ENCODE peak calls at places on chromosomes 11 and 22, in eight cellular contexts. One of them, this sample, is unnamed.

GRCh38 chr11:46738887-46739286 is 19.9 kb downstream of the F2 start:
- DNase-seq in nephron progenitor cell: no peak
- DNase-seq in GM13976: no peak
- DNase-seq in foreskin fibroblast: no peak
- DNase-seq in lower leg skin: peak
- DNase-seq in GM20000: no peak
- DNase-seq in testis: no peak
- DNase-seq in fibroblast of the aortic adventitia: no peak
- DNase-seq in this sample: no peak

GRCh38 chr11:75582935-75583709 is 21.1 kb downstream of the SERPINH1 start:
- DNase-seq in fibroblast of the aortic adventitia: peak
- DNase-seq in foreskin fibroblast: peak
- DNase-seq in GM13976: peak
- DNase-seq in GM20000: peak
- DNase-seq in nephron progenitor cell: peak
- DNase-seq in lower leg skin: peak
- DNase-seq in testis: peak
- DNase-seq in this sample: no peak

GRCh38 chr11:83528877-83529276 is 242.7 kb upstream of the CCDC90B start:
- DNase-seq in foreskin fibroblast: no peak
- DNase-seq in lower leg skin: no peak
- DNase-seq in testis: no peak
- DNase-seq in GM13976: no peak
- DNase-seq in fibroblast of the aortic adventitia: no peak
- DNase-seq in nephron progenitor cell: no peak
- DNase-seq in GM20000: no peak
- DNase-seq in this sample: no peak

GRCh38 chr22:37636186-37636948 is 3.1 kb upstream of the SH3BP1 start:
- DNase-seq in nephron progenitor cell: no peak
- DNase-seq in lower leg skin: no peak
- DNase-seq in foreskin fibroblast: peak
- DNase-seq in GM20000: no peak
- DNase-seq in fibroblast of the aortic adventitia: peak
- DNase-seq in testis: no peak
- DNase-seq in GM13976: no peak
- DNase-seq in this sample: no peak

GRCh38 chr11:131632971-131633370 is 262.6 kb downstream of the NTM start:
- DNase-seq in GM13976: no peak
- DNase-seq in lower leg skin: no peak
- DNase-seq in GM20000: no peak
- DNase-seq in foreskin fibroblast: no peak
- DNase-seq in nephron progenitor cell: no peak
- DNase-seq in fibroblast of the aortic adventitia: no peak
- DNase-seq in testis: no peak
- DNase-seq in this sample: no peak

GRCh38 chr22:49660794-49661781 is 166.6 kb downstream of the BRD1 start:
- DNase-seq in lower leg skin: peak
- DNase-seq in testis: no peak
- DNase-seq in foreskin fibroblast: no peak
- DNase-seq in GM20000: no peak
- DNase-seq in nephron progenitor cell: no peak
- DNase-seq in GM13976: no peak
- DNase-seq in fibroblast of the aortic adventitia: no peak
- DNase-seq in this sample: no peak

GRCh38 chr11:125426818-125427528 is 69.1 kb downstream of the FEZ1 start:
- DNase-seq in fibroblast of the aortic adventitia: no peak
- DNase-seq in GM13976: no peak
- DNase-seq in testis: no peak
- DNase-seq in nephron progenitor cell: no peak
- DNase-seq in lower leg skin: no peak
- DNase-seq in foreskin fibroblast: no peak
- DNase-seq in GM20000: no peak
- DNase-seq in this sample: no peak

GRCh38 chr22:33891992-33892391 is 28.3 kb downstream of the LARGE1 start:
- DNase-seq in nephron progenitor cell: no peak
- DNase-seq in foreskin fibroblast: no peak
- DNase-seq in lower leg skin: no peak
- DNase-seq in GM13976: no peak
- DNase-seq in testis: no peak
- DNase-seq in GM20000: no peak
- DNase-seq in fibroblast of the aortic adventitia: no peak
- DNase-seq in this sample: no peak

GRCh38 chr11:898160-898517 is 12.5 kb downstream of the CHID1 start:
- DNase-seq in testis: peak
- DNase-seq in GM13976: no peak
- DNase-seq in foreskin fibroblast: peak
- DNase-seq in GM20000: no peak
- DNase-seq in lower leg skin: no peak
- DNase-seq in fibroblast of the aortic adventitia: peak
- DNase-seq in nephron progenitor cell: peak
- DNase-seq in this sample: no peak
- TF ChIP-seq CTCF in testis: no peak
- TF ChIP-seq CTCF in GM13976: no peak
- TF ChIP-seq CTCF in foreskin fibroblast: peak
- TF ChIP-seq CTCF in GM20000: no peak
- TF ChIP-seq CTCF in lower leg skin: no peak
- TF ChIP-seq CTCF in fibroblast of the aortic adventitia: peak
- TF ChIP-seq CTCF in nephron progenitor cell: peak
- TF ChIP-seq CTCF in this sample: peak

GRCh38 chr11:20403059-20403458 is 15.5 kb downstream of the PRMT3 start:
- DNase-seq in nephron progenitor cell: no peak
- DNase-seq in lower leg skin: no peak
- DNase-seq in testis: no peak
- DNase-seq in foreskin fibroblast: no peak
- DNase-seq in fibroblast of the aortic adventitia: no peak
- DNase-seq in GM13976: no peak
- DNase-seq in GM20000: no peak
- DNase-seq in this sample: no peak

GRCh38 chr11:20399498-20399897 is 12.0 kb downstream of the PRMT3 start:
- DNase-seq in GM13976: no peak
- DNase-seq in nephron progenitor cell: no peak
- DNase-seq in testis: no peak
- DNase-seq in foreskin fibroblast: no peak
- DNase-seq in fibroblast of the aortic adventitia: no peak
- DNase-seq in GM20000: no peak
- DNase-seq in lower leg skin: no peak
- DNase-seq in this sample: no peak

DNA sequence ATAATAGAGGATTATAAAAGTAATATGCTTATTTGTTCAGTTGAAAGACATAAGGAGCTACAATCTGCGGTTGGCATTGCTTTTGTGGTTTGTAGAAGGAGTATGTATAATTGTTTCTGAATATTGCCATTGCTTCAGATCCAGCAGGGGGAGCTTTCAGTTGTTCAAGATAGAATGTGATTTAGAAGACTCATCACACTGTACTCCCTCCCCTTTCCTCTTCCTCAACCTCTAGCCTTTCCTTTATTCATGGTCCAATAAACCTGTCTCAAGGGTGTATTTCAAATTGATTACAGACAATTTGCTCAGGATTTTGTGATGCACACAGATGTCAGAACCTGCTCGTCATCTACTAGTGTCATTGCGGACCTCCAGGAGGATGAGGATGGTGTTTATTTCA is 9.8 kb downstream of the PRMT3 start:
- DNase-seq in testis: peak
- DNase-seq in foreskin fibroblast: peak
- DNase-seq in nephron progenitor cell: peak
- DNase-seq in GM20000: peak
- DNase-seq in GM13976: peak
- DNase-seq in fibroblast of the aortic adventitia: peak
- DNase-seq in lower leg skin: no peak
- DNase-seq in this sample: no peak
- TF ChIP-seq CTCF in testis: no peak
- TF ChIP-seq CTCF in foreskin fibroblast: peak
- TF ChIP-seq CTCF in nephron progenitor cell: peak
- TF ChIP-seq CTCF in GM20000: peak
- TF ChIP-seq CTCF in GM13976: peak
- TF ChIP-seq CTCF in fibroblast of the aortic adventitia: peak
- TF ChIP-seq CTCF in lower leg skin: no peak
- TF ChIP-seq CTCF in this sample: peak

GRCh38 chr11:61509058-61510029 is 795 bp downstream of the LRRC10B start:
- DNase-seq in testis: peak
- DNase-seq in lower leg skin: no peak
- DNase-seq in GM20000: peak
- DNase-seq in foreskin fibroblast: peak
- DNase-seq in fibroblast of the aortic adventitia: peak
- DNase-seq in nephron progenitor cell: peak
- DNase-seq in GM13976: peak
- DNase-seq in this sample: peak
- TF ChIP-seq CTCF in testis: peak
- TF ChIP-seq CTCF in lower leg skin: no peak
- TF ChIP-seq CTCF in GM20000: peak
- TF ChIP-seq CTCF in foreskin fibroblast: peak
- TF ChIP-seq CTCF in fibroblast of the aortic adventitia: peak
- TF ChIP-seq CTCF in nephron progenitor cell: peak
- TF ChIP-seq CTCF in GM13976: peak
- TF ChIP-seq CTCF in this sample: peak

DNA sequence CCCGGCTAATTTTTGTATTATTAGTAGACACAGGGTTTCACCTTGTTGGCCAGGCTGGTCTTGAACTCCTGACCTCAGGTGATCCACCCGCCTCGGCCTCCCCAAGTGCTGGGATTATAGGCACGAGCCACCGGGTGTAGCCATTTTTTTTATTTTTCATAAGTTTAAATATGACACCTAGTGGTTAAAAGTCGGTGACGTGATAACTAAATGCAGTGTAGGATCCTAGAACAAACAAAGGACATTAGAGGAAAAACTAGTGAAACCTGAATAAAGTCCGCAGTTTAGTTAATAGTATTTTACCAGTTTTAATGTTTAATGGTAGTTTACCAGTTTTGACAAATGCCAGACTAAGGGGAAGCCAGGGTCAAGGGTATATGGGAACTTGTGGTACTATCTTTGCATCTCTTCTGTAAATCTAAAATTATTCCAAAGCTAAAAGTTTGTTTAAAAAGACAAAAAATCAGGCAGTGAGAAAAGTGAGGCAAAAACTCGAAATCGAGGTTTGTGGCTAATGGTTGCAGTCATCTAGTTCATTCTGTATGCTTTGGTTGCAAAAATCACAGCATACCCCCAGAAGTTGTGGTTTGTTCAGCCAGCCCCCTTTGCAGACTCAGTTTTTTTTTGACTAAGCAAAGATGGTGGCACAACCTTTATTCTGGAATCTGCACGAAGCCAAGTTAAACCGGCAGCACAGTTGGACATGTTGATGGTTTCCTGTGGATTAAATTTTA is 29.6 kb downstream of the TOM1 start:
- DNase-seq in GM20000: no peak
- DNase-seq in testis: no peak
- DNase-seq in GM13976: no peak
- DNase-seq in foreskin fibroblast: no peak
- DNase-seq in lower leg skin: no peak
- DNase-seq in fibroblast of the aortic adventitia: no peak
- DNase-seq in nephron progenitor cell: no peak
- DNase-seq in this sample: no peak
- TF ChIP-seq CTCF in GM20000: no peak
- TF ChIP-seq CTCF in testis: no peak
- TF ChIP-seq CTCF in GM13976: no peak
- TF ChIP-seq CTCF in foreskin fibroblast: no peak
- TF ChIP-seq CTCF in lower leg skin: no peak
- TF ChIP-seq CTCF in fibroblast of the aortic adventitia: no peak
- TF ChIP-seq CTCF in nephron progenitor cell: no peak
- TF ChIP-seq CTCF in this sample: no peak

DNA sequence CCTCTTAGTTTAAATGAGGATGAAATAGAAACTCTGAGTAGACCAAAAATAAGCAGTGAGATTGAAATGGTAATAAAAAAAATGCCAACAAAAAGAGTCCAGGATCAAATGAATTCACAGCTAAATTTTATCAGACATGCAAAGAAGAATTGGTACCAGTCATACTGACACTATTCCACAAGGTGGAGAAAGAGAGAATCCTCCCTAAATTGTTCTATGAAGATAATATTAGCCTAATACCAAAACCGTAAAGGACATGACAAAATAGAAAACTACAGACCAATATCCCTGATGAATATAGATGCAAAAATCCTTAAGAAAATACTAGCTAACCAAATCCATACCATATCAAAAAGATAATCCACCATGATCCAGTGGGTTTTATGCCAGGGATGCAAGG is 169.8 kb upstream of the CHORDC1 start:
- DNase-seq in GM20000: no peak
- DNase-seq in GM13976: no peak
- DNase-seq in testis: no peak
- DNase-seq in nephron progenitor cell: no peak
- DNase-seq in fibroblast of the aortic adventitia: no peak
- DNase-seq in foreskin fibroblast: no peak
- DNase-seq in lower leg skin: no peak
- DNase-seq in this sample: no peak
- TF ChIP-seq CTCF in GM20000: no peak
- TF ChIP-seq CTCF in GM13976: no peak
- TF ChIP-seq CTCF in testis: no peak
- TF ChIP-seq CTCF in nephron progenitor cell: no peak
- TF ChIP-seq CTCF in fibroblast of the aortic adventitia: no peak
- TF ChIP-seq CTCF in foreskin fibroblast: no peak
- TF ChIP-seq CTCF in lower leg skin: no peak
- TF ChIP-seq CTCF in this sample: no peak

DNA sequence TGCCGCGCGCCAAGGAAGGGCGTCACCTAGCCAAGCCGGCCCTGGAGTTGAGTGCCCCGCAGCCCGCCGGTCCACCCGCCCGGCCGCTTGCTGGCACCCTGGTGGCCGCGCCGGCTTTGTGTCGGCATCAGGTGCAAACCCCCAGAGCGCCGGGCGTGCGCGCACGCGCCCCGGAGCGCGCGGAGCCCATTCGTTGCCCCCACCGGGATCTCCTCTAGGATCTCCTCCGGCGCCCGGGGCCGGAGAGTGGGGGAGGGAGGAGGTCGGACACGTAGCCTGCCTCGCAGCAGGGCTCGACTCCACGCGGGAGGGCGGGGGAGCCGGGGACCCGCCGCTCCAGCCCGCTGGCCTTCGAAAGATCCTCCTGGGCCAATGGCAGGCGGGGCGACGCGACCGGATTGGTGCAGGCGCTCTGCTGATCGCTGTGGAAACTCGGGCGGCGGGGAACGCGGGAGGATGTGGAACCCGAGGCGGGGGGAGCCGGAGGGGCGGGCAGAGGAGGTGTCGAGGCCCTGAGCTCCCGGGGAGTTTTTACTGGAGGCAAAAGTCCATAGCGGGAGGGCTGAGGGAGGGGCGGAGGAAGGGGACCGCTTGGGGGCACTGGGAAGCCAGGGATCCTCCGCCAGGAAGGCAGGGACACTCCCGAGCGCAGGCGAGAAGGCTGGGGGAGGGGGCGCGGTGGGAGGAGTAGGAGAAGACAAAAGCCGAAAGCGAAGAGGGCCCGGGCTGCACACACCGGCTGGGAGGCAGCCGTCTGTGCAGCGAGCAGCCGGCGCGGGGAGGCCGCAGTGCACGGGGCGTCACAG is at the start of gene FADS2:
- DNase-seq in GM13976: peak
- DNase-seq in nephron progenitor cell: peak
- DNase-seq in fibroblast of the aortic adventitia: peak
- DNase-seq in lower leg skin: peak
- DNase-seq in GM20000: peak
- DNase-seq in foreskin fibroblast: peak
- DNase-seq in testis: peak
- DNase-seq in this sample: peak
- TF ChIP-seq CTCF in GM13976: no peak
- TF ChIP-seq CTCF in nephron progenitor cell: no peak
- TF ChIP-seq CTCF in fibroblast of the aortic adventitia: peak
- TF ChIP-seq CTCF in lower leg skin: no peak
- TF ChIP-seq CTCF in GM20000: no peak
- TF ChIP-seq CTCF in foreskin fibroblast: no peak
- TF ChIP-seq CTCF in testis: peak
- TF ChIP-seq CTCF in this sample: peak